ENCODE peak calls at places on chromosome 1, in seven cellular contexts. One of them, this sample, is unnamed.

GRCh38 chr1:192506741-192507155 is 68.8 kb upstream of the RGS1 start:
- DNase-seq in T47D: peak; percentile 35
- DNase-seq in CD8-positive, alpha-beta memory T cell: peak; percentile 24
- DNase-seq in GM19239: peak; percentile 46
- DNase-seq in activated CD4-positive, alpha-beta T cell treated with anti-CD3 and anti-CD28 coated beads, Interleukin-2, amount 50 U/mL, for 4 hours: no peak
- DNase-seq in cardiac fibroblast: peak; percentile 68
- DNase-seq in C1 segment of cervical spinal cord: no peak
- DNase-seq in this sample: peak; percentile 19

GRCh38 chr1:228009116-228009827 is 2.5 kb downstream of the WNT3A start:
- DNase-seq in T47D: no peak
- DNase-seq in cardiac fibroblast: no peak
- DNase-seq in CD8-positive, alpha-beta memory T cell: no peak
- DNase-seq in activated CD4-positive, alpha-beta T cell treated with anti-CD3 and anti-CD28 coated beads, Interleukin-2, amount 50 U/mL, for 4 hours: no peak
- DNase-seq in GM19239: no peak
- DNase-seq in C1 segment of cervical spinal cord: no peak
- DNase-seq in this sample: no peak

GRCh38 chr1:248841702-248842395 is 3.8 kb downstream of the ZNF672 start:
- DNase-seq in cardiac fibroblast: peak; percentile 77
- DNase-seq in activated CD4-positive, alpha-beta T cell treated with anti-CD3 and anti-CD28 coated beads, Interleukin-2, amount 50 U/mL, for 4 hours: peak; percentile 26
- DNase-seq in C1 segment of cervical spinal cord: no peak
- DNase-seq in T47D: peak; percentile 83
- DNase-seq in CD8-positive, alpha-beta memory T cell: peak; percentile 24
- DNase-seq in GM19239: no peak
- DNase-seq in this sample: no peak

GRCh38 chr1:212529211-212529731 is 79.3 kb upstream of the ATF3 start:
- DNase-seq in cardiac fibroblast: peak; percentile 13
- DNase-seq in activated CD4-positive, alpha-beta T cell treated with anti-CD3 and anti-CD28 coated beads, Interleukin-2, amount 50 U/mL, for 4 hours: no peak
- DNase-seq in GM19239: no peak
- DNase-seq in CD8-positive, alpha-beta memory T cell: no peak
- DNase-seq in C1 segment of cervical spinal cord: no peak
- DNase-seq in T47D: no peak
- DNase-seq in this sample: no peak

GRCh38 chr1:212754193-212754592 is 37.4 kb downstream of the NSL1 start:
- DNase-seq in cardiac fibroblast: no peak
- DNase-seq in C1 segment of cervical spinal cord: no peak
- DNase-seq in T47D: no peak
- DNase-seq in GM19239: no peak
- DNase-seq in activated CD4-positive, alpha-beta T cell treated with anti-CD3 and anti-CD28 coated beads, Interleukin-2, amount 50 U/mL, for 4 hours: no peak
- DNase-seq in CD8-positive, alpha-beta memory T cell: no peak
- DNase-seq in this sample: no peak

GRCh38 chr1:230930986-230931385 is 47.7 kb downstream of the TTC13 start:
- DNase-seq in T47D: no peak
- DNase-seq in C1 segment of cervical spinal cord: no peak
- DNase-seq in activated CD4-positive, alpha-beta T cell treated with anti-CD3 and anti-CD28 coated beads, Interleukin-2, amount 50 U/mL, for 4 hours: no peak
- DNase-seq in GM19239: no peak
- DNase-seq in cardiac fibroblast: no peak
- DNase-seq in CD8-positive, alpha-beta memory T cell: no peak
- DNase-seq in this sample: no peak

GRCh38 chr1:200528838-200529565 is 91.5 kb downstream of the KIF14 start:
- DNase-seq in cardiac fibroblast: no peak
- DNase-seq in activated CD4-positive, alpha-beta T cell treated with anti-CD3 and anti-CD28 coated beads, Interleukin-2, amount 50 U/mL, for 4 hours: no peak
- DNase-seq in GM19239: no peak
- DNase-seq in CD8-positive, alpha-beta memory T cell: no peak
- DNase-seq in T47D: no peak
- DNase-seq in C1 segment of cervical spinal cord: no peak
- DNase-seq in this sample: no peak

GRCh38 chr1:186845581-186846210 is 16.9 kb downstream of the PLA2G4A start:
- DNase-seq in C1 segment of cervical spinal cord: no peak
- DNase-seq in activated CD4-positive, alpha-beta T cell treated with anti-CD3 and anti-CD28 coated beads, Interleukin-2, amount 50 U/mL, for 4 hours: no peak
- DNase-seq in CD8-positive, alpha-beta memory T cell: no peak
- DNase-seq in cardiac fibroblast: no peak
- DNase-seq in T47D: no peak
- DNase-seq in GM19239: no peak
- DNase-seq in this sample: no peak

This sample was measured in GM12892.